ENCODE peak calls at places on chromosomes 1 and 21, in five cellular contexts. One of them, this sample, is unnamed.

GRCh38 chr1:94094466-94095111 is 26.4 kb downstream of the ABCA4 start:
- DNase-seq in Right ventricle myocardium inferior: peak
- DNase-seq in 8988T: no peak
- DNase-seq in mesendoderm: peak
- DNase-seq in dorsolateral prefrontal cortex: peak
- DNase-seq in this sample: peak

GRCh38 chr1:85550784-85551516 is 29.6 kb upstream of the CCN1 start:
- DNase-seq in Right ventricle myocardium inferior: no peak
- DNase-seq in 8988T: no peak
- DNase-seq in mesendoderm: no peak
- DNase-seq in dorsolateral prefrontal cortex: no peak
- DNase-seq in this sample: peak

GRCh38 chr21:42724226-42724920 is 71.0 kb downstream of the PDE9A start:
- DNase-seq in Right ventricle myocardium inferior: no peak
- DNase-seq in 8988T: no peak
- DNase-seq in mesendoderm: no peak
- DNase-seq in dorsolateral prefrontal cortex: no peak
- DNase-seq in this sample: peak

GRCh38 chr1:45522324-45523104 is 830 bp upstream of the PRDX1 start:
- DNase-seq in Right ventricle myocardium inferior: no peak
- DNase-seq in 8988T: no peak
- DNase-seq in mesendoderm: peak
- DNase-seq in dorsolateral prefrontal cortex: no peak
- DNase-seq in this sample: peak

GRCh38 chr1:18188820-18189517 is 81.4 kb downstream of the IGSF21 start:
- DNase-seq in Right ventricle myocardium inferior: no peak
- DNase-seq in 8988T: no peak
- DNase-seq in mesendoderm: no peak
- DNase-seq in dorsolateral prefrontal cortex: no peak
- DNase-seq in this sample: no peak

GRCh38 chr1:74180490-74180889 is 17.5 kb downstream of the LRRIQ3 start:
- DNase-seq in Right ventricle myocardium inferior: no peak
- DNase-seq in 8988T: no peak
- DNase-seq in mesendoderm: no peak
- DNase-seq in dorsolateral prefrontal cortex: no peak
- DNase-seq in this sample: peak

GRCh38 chr1:8017495-8018310 is 8.4 kb downstream of the ERRFI1 start:
- DNase-seq in Right ventricle myocardium inferior: no peak
- DNase-seq in 8988T: no peak
- DNase-seq in mesendoderm: peak
- DNase-seq in dorsolateral prefrontal cortex: no peak
- DNase-seq in this sample: no peak

GRCh38 chr21:45828580-45829565 is 152.7 kb upstream of the COL6A1 start:
- DNase-seq in Right ventricle myocardium inferior: no peak
- DNase-seq in 8988T: no peak
- DNase-seq in mesendoderm: no peak
- DNase-seq in dorsolateral prefrontal cortex: no peak
- DNase-seq in this sample: no peak

GRCh38 chr1:15337656-15338402 is 71.9 kb upstream of the EFHD2 start:
- DNase-seq in Right ventricle myocardium inferior: no peak
- DNase-seq in 8988T: no peak
- DNase-seq in mesendoderm: peak
- DNase-seq in dorsolateral prefrontal cortex: no peak
- DNase-seq in this sample: peak

GRCh38 chr1:201711811-201712210 is 117.1 kb upstream of the IPO9 start:
- DNase-seq in Right ventricle myocardium inferior: no peak
- DNase-seq in 8988T: no peak
- DNase-seq in mesendoderm: no peak
- DNase-seq in dorsolateral prefrontal cortex: no peak
- DNase-seq in this sample: no peak

GRCh38 chr1:167491586-167492408 is 26.5 kb downstream of the CD247 start:
- DNase-seq in Right ventricle myocardium inferior: no peak
- DNase-seq in 8988T: no peak
- DNase-seq in mesendoderm: peak
- DNase-seq in dorsolateral prefrontal cortex: no peak
- DNase-seq in this sample: no peak

GRCh38 chr1:234758851-234759250 is 148.9 kb upstream of the IRF2BP2 start:
- DNase-seq in Right ventricle myocardium inferior: no peak
- DNase-seq in 8988T: no peak
- DNase-seq in mesendoderm: no peak
- DNase-seq in dorsolateral prefrontal cortex: no peak
- DNase-seq in this sample: no peak

This sample was measured in stromal cell of bone marrow.